ENCODE peak calls at places on chromosome 1, in six cellular contexts. One of them, this sample, is unnamed.
A peak's percentile ranks its signal among the peaks of the same experiment; 100 is the strongest.

GRCh38 chr1:39818482-39818881 is 29.8 kb upstream of the BMP8B start:
- DNase-seq in GM13977: peak; percentile 9
- DNase-seq in posterior cingulate gyrus: no peak
- DNase-seq in RCC 7860: no peak
- DNase-seq in stimulated activated CD8-positive, alpha-beta memory T cell treated with anti-CD3 and anti-CD28 coated beads, Interleukin-4, amount 100 ng/mL, for 48 hours: no peak
- DNase-seq in dorsolateral prefrontal cortex: no peak
- DNase-seq in this sample: no peak

GRCh38 chr1:148383966-148384365 is 99.1 kb downstream of the PPIAL4G start:
- DNase-seq in posterior cingulate gyrus: no peak
- DNase-seq in stimulated activated CD8-positive, alpha-beta memory T cell treated with anti-CD3 and anti-CD28 coated beads, Interleukin-4, amount 100 ng/mL, for 48 hours: no peak
- DNase-seq in GM13977: no peak
- DNase-seq in dorsolateral prefrontal cortex: no peak
- DNase-seq in RCC 7860: no peak
- DNase-seq in this sample: no peak

GRCh38 chr1:153122831-153123421 is 9.6 kb upstream of the SPRR2F start:
- DNase-seq in stimulated activated CD8-positive, alpha-beta memory T cell treated with anti-CD3 and anti-CD28 coated beads, Interleukin-4, amount 100 ng/mL, for 48 hours: no peak
- DNase-seq in GM13977: peak; percentile 3
- DNase-seq in posterior cingulate gyrus: no peak
- DNase-seq in RCC 7860: no peak
- DNase-seq in dorsolateral prefrontal cortex: no peak
- DNase-seq in this sample: no peak

GRCh38 chr1:109716570-109717090 is 4.6 kb downstream of the GSTM5 start:
- DNase-seq in RCC 7860: no peak
- DNase-seq in posterior cingulate gyrus: no peak
- DNase-seq in GM13977: peak; percentile 6
- DNase-seq in dorsolateral prefrontal cortex: no peak
- DNase-seq in stimulated activated CD8-positive, alpha-beta memory T cell treated with anti-CD3 and anti-CD28 coated beads, Interleukin-4, amount 100 ng/mL, for 48 hours: no peak
- DNase-seq in this sample: no peak

GRCh38 chr1:84693009-84693408 is 2.7 kb upstream of the SSX2IP start:
- DNase-seq in GM13977: no peak
- DNase-seq in RCC 7860: no peak
- DNase-seq in posterior cingulate gyrus: no peak
- DNase-seq in stimulated activated CD8-positive, alpha-beta memory T cell treated with anti-CD3 and anti-CD28 coated beads, Interleukin-4, amount 100 ng/mL, for 48 hours: no peak
- DNase-seq in dorsolateral prefrontal cortex: no peak
- DNase-seq in this sample: no peak

GRCh38 chr1:53622531-53622930 is 116.4 kb downstream of the GLIS1 start:
- DNase-seq in GM13977: no peak
- DNase-seq in stimulated activated CD8-positive, alpha-beta memory T cell treated with anti-CD3 and anti-CD28 coated beads, Interleukin-4, amount 100 ng/mL, for 48 hours: no peak
- DNase-seq in RCC 7860: no peak
- DNase-seq in dorsolateral prefrontal cortex: no peak
- DNase-seq in posterior cingulate gyrus: no peak
- DNase-seq in this sample: no peak

GRCh38 chr1:98672184-98672583 is 10.7 kb downstream of the SNX7 start:
- DNase-seq in posterior cingulate gyrus: no peak
- DNase-seq in GM13977: no peak
- DNase-seq in RCC 7860: no peak
- DNase-seq in stimulated activated CD8-positive, alpha-beta memory T cell treated with anti-CD3 and anti-CD28 coated beads, Interleukin-4, amount 100 ng/mL, for 48 hours: no peak
- DNase-seq in dorsolateral prefrontal cortex: no peak
- DNase-seq in this sample: no peak

GRCh38 chr1:118302145-118302544 is 117.1 kb upstream of the SPAG17 start:
- DNase-seq in GM13977: no peak
- DNase-seq in stimulated activated CD8-positive, alpha-beta memory T cell treated with anti-CD3 and anti-CD28 coated beads, Interleukin-4, amount 100 ng/mL, for 48 hours: no peak
- DNase-seq in dorsolateral prefrontal cortex: no peak
- DNase-seq in RCC 7860: no peak
- DNase-seq in posterior cingulate gyrus: no peak
- DNase-seq in this sample: peak; percentile 22

GRCh38 chr1:193538690-193539089 is 352.3 kb upstream of the B3GALT2 start:
- DNase-seq in posterior cingulate gyrus: no peak
- DNase-seq in RCC 7860: no peak
- DNase-seq in stimulated activated CD8-positive, alpha-beta memory T cell treated with anti-CD3 and anti-CD28 coated beads, Interleukin-4, amount 100 ng/mL, for 48 hours: peak; percentile 44
- DNase-seq in dorsolateral prefrontal cortex: no peak
- DNase-seq in GM13977: no peak
- DNase-seq in this sample: no peak

GRCh38 chr1:151156515-151156819 is at the start of gene TNFAIP8L2:
- DNase-seq in GM13977: no peak
- DNase-seq in stimulated activated CD8-positive, alpha-beta memory T cell treated with anti-CD3 and anti-CD28 coated beads, Interleukin-4, amount 100 ng/mL, for 48 hours: peak; percentile 88
- DNase-seq in RCC 7860: no peak
- DNase-seq in dorsolateral prefrontal cortex: peak; percentile 31
- DNase-seq in posterior cingulate gyrus: no peak
- DNase-seq in this sample: no peak

GRCh38 chr1:173601588-173601987 is 1.3 kb downstream of the SLC9C2 start:
- DNase-seq in dorsolateral prefrontal cortex: no peak
- DNase-seq in posterior cingulate gyrus: no peak
- DNase-seq in stimulated activated CD8-positive, alpha-beta memory T cell treated with anti-CD3 and anti-CD28 coated beads, Interleukin-4, amount 100 ng/mL, for 48 hours: no peak
- DNase-seq in GM13977: no peak
- DNase-seq in RCC 7860: no peak
- DNase-seq in this sample: no peak

GRCh38 chr1:202189919-202190715 is 3.5 kb upstream of the LGR6 start:
- DNase-seq in posterior cingulate gyrus: no peak
- DNase-seq in dorsolateral prefrontal cortex: no peak
- DNase-seq in stimulated activated CD8-positive, alpha-beta memory T cell treated with anti-CD3 and anti-CD28 coated beads, Interleukin-4, amount 100 ng/mL, for 48 hours: no peak
- DNase-seq in GM13977: no peak
- DNase-seq in RCC 7860: peak; percentile 20
- DNase-seq in this sample: peak; percentile 33

GRCh38 chr1:18175530-18176377 is 68.2 kb downstream of the IGSF21 start:
- DNase-seq in GM13977: no peak
- DNase-seq in dorsolateral prefrontal cortex: no peak
- DNase-seq in RCC 7860: no peak
- DNase-seq in stimulated activated CD8-positive, alpha-beta memory T cell treated with anti-CD3 and anti-CD28 coated beads, Interleukin-4, amount 100 ng/mL, for 48 hours: no peak
- DNase-seq in posterior cingulate gyrus: no peak
- DNase-seq in this sample: no peak

GRCh38 chr1:2547210-2548067 is 8.7 kb upstream of the TNFRSF14 start:
- DNase-seq in posterior cingulate gyrus: no peak
- DNase-seq in stimulated activated CD8-positive, alpha-beta memory T cell treated with anti-CD3 and anti-CD28 coated beads, Interleukin-4, amount 100 ng/mL, for 48 hours: peak; percentile 81
- DNase-seq in dorsolateral prefrontal cortex: no peak
- DNase-seq in RCC 7860: no peak
- DNase-seq in GM13977: peak; percentile 81
- DNase-seq in this sample: no peak

GRCh38 chr1:65514083-65514482 is 93.6 kb downstream of the LEPR start:
- DNase-seq in stimulated activated CD8-positive, alpha-beta memory T cell treated with anti-CD3 and anti-CD28 coated beads, Interleukin-4, amount 100 ng/mL, for 48 hours: no peak
- DNase-seq in RCC 7860: no peak
- DNase-seq in dorsolateral prefrontal cortex: no peak
- DNase-seq in posterior cingulate gyrus: no peak
- DNase-seq in GM13977: no peak
- DNase-seq in this sample: no peak

GRCh38 chr1:182680901-182681300 is 3.5 kb downstream of the RGS8 start:
- DNase-seq in dorsolateral prefrontal cortex: no peak
- DNase-seq in GM13977: no peak
- DNase-seq in posterior cingulate gyrus: no peak
- DNase-seq in RCC 7860: no peak
- DNase-seq in stimulated activated CD8-positive, alpha-beta memory T cell treated with anti-CD3 and anti-CD28 coated beads, Interleukin-4, amount 100 ng/mL, for 48 hours: no peak
- DNase-seq in this sample: peak; percentile 85

GRCh38 chr1:94636625-94637024 is 95.1 kb upstream of the F3 start:
- DNase-seq in RCC 7860: no peak
- DNase-seq in GM13977: no peak
- DNase-seq in dorsolateral prefrontal cortex: no peak
- DNase-seq in stimulated activated CD8-positive, alpha-beta memory T cell treated with anti-CD3 and anti-CD28 coated beads, Interleukin-4, amount 100 ng/mL, for 48 hours: no peak
- DNase-seq in posterior cingulate gyrus: no peak
- DNase-seq in this sample: no peak

GRCh38 chr1:32984090-32984828 is 19.6 kb upstream of the RNF19B start:
- DNase-seq in stimulated activated CD8-positive, alpha-beta memory T cell treated with anti-CD3 and anti-CD28 coated beads, Interleukin-4, amount 100 ng/mL, for 48 hours: peak; percentile 55
- DNase-seq in GM13977: peak; percentile 49
- DNase-seq in posterior cingulate gyrus: peak; percentile 62
- DNase-seq in dorsolateral prefrontal cortex: peak; percentile 59
- DNase-seq in RCC 7860: no peak
- DNase-seq in this sample: no peak

GRCh38 chr1:221840511-221841243 is 98.8 kb upstream of the DUSP10 start:
- DNase-seq in GM13977: no peak
- DNase-seq in dorsolateral prefrontal cortex: no peak
- DNase-seq in posterior cingulate gyrus: no peak
- DNase-seq in RCC 7860: peak; percentile 94
- DNase-seq in stimulated activated CD8-positive, alpha-beta memory T cell treated with anti-CD3 and anti-CD28 coated beads, Interleukin-4, amount 100 ng/mL, for 48 hours: no peak
- DNase-seq in this sample: peak; percentile 44

GRCh38 chr1:53771648-53772047 is 32.7 kb upstream of the GLIS1 start:
- DNase-seq in stimulated activated CD8-positive, alpha-beta memory T cell treated with anti-CD3 and anti-CD28 coated beads, Interleukin-4, amount 100 ng/mL, for 48 hours: no peak
- DNase-seq in dorsolateral prefrontal cortex: no peak
- DNase-seq in GM13977: no peak
- DNase-seq in posterior cingulate gyrus: no peak
- DNase-seq in RCC 7860: no peak
- DNase-seq in this sample: peak; percentile 67

GRCh38 chr1:170620164-170620563 is 43.8 kb upstream of the PRRX1 start:
- DNase-seq in GM13977: no peak
- DNase-seq in RCC 7860: no peak
- DNase-seq in stimulated activated CD8-positive, alpha-beta memory T cell treated with anti-CD3 and anti-CD28 coated beads, Interleukin-4, amount 100 ng/mL, for 48 hours: no peak
- DNase-seq in dorsolateral prefrontal cortex: no peak
- DNase-seq in posterior cingulate gyrus: no peak
- DNase-seq in this sample: no peak

GRCh38 chr1:26526287-26526686 is 3.3 kb upstream of the RPS6KA1 start:
- DNase-seq in stimulated activated CD8-positive, alpha-beta memory T cell treated with anti-CD3 and anti-CD28 coated beads, Interleukin-4, amount 100 ng/mL, for 48 hours: no peak
- DNase-seq in RCC 7860: no peak
- DNase-seq in posterior cingulate gyrus: no peak
- DNase-seq in dorsolateral prefrontal cortex: no peak
- DNase-seq in GM13977: no peak
- DNase-seq in this sample: no peak